ENCODE peak calls at places on chromosomes 4 and X, in nine cellular contexts. N is mammary epithelial cell, G is heart left ventricle, D is A549, P is IMR-90, V is RWPE2, T is endodermal cell, X is left ventricle myocardium inferior, Q is tibial artery. O is an unnamed sample.

GRCh38 chrX:30023451-30023850 is 191.9 kb upstream of the MAGEB2 start:
- DNase-seq in N (no peak), G (no peak), D (no peak), P (peak; percentile 31), V (no peak), T (no peak), X (no peak), Q (no peak), O (no peak)

GRCh38 chr4:170853422-170854021 is 763.8 kb upstream of the AADAT start:
- DNase-seq in N (peak; percentile 44), G (peak; percentile 19), D (peak; percentile 36), P (no peak), V (no peak), T (peak; percentile 86), X (peak; percentile 14), Q (peak; percentile 55), O (peak; percentile 32)

GRCh38 chr4:110059556-110060191 is 138.7 kb downstream of the ELOVL6 start:
- DNase-seq in N (no peak), G (no peak), D (peak; percentile 23), P (peak; percentile 13), V (no peak), T (no peak), X (no peak), Q (no peak), O (no peak)

GRCh38 chrX:39855748-39856129 is 242.0 kb downstream of the BCOR start:
- DNase-seq in N (peak; percentile 19), G (no peak), D (peak; percentile 12), P (peak; percentile 43), V (no peak), T (peak; percentile 76), X (no peak), Q (no peak), O (no peak)

GRCh38 chr4:104693601-104694201 is 199.0 kb upstream of the CXXC4 start:
- DNase-seq in N (peak; percentile 21), G (no peak), D (peak; percentile 23), P (peak; percentile 21), V (no peak), T (no peak), X (no peak), Q (no peak), O (no peak)

GRCh38 chr4:75985116-75985515 is 5.6 kb downstream of the SDAD1 start:
- DNase-seq in N (peak; percentile 93), G (no peak), D (no peak), P (peak; percentile 96), V (no peak), T (no peak), X (no peak), Q (no peak), O (no peak)

GRCh38 chr4:20318011-20318898 is 66.5 kb downstream of the SLIT2 start:
- DNase-seq in N (no peak), G (no peak), D (no peak), P (peak; percentile 32), V (no peak), T (no peak), X (no peak), Q (no peak), O (no peak)

GRCh38 chr4:127809173-127809800 is 27.2 kb downstream of the HSPA4L start:
- DNase-seq in N (no peak), G (no peak), D (peak; percentile 6), P (peak; percentile 29), V (no peak), T (peak; percentile 40), X (no peak), Q (no peak), O (no peak)

GRCh38 chr4:76219299-76220055 is 5.9 kb upstream of the SCARB2 start:
- DNase-seq in N (peak; percentile 61), G (no peak), D (peak; percentile 23), P (peak; percentile 62), V (no peak), T (no peak), X (no peak), Q (no peak), O (no peak)

GRCh38 chr4:3252831-3253641 is 4.1 kb downstream of the MSANTD1 start:
- DNase-seq in N (no peak), G (peak; percentile 20), D (no peak), P (no peak), V (peak; percentile 56), T (peak; percentile 43), X (peak; percentile 13), Q (peak; percentile 47), O (no peak)

GRCh38 chrX:7346021-7346420 is 198.1 kb upstream of the PUDP start:
- DNase-seq in N (no peak), G (no peak), D (no peak), P (peak; percentile 73), V (no peak), T (no peak), X (no peak), Q (no peak), O (no peak)

GRCh38 chr4:185472063-185472542 is 570 bp upstream of the CCDC110 start:
- DNase-seq in N (no peak), G (no peak), D (no peak), P (no peak), V (no peak), T (no peak), X (no peak), Q (no peak), O (no peak)
- H3K27ac ChIP-seq in N (no peak overlapping the region), G (no peak overlapping the region), D (peak overlapping the region; percentile 30), P (no peak overlapping the region), V (no peak overlapping the region), T (no peak overlapping the region), X (peak overlapping the region; percentile 66), Q (peak overlapping the region; percentile 84), O (no peak overlapping the region)

GRCh38 chr4:111519683-111520082 is 625.6 kb upstream of the FAM241A start:
- DNase-seq in N (no peak), G (no peak), D (no peak), P (no peak), V (no peak), T (no peak), X (no peak), Q (no peak), O (no peak)
- TF ChIP-seq CTCF in N (no peak), G (no peak), D (no peak), P (no peak), V (no peak), T (no peak), X (no peak), Q (no peak), O (no peak)

DNA sequence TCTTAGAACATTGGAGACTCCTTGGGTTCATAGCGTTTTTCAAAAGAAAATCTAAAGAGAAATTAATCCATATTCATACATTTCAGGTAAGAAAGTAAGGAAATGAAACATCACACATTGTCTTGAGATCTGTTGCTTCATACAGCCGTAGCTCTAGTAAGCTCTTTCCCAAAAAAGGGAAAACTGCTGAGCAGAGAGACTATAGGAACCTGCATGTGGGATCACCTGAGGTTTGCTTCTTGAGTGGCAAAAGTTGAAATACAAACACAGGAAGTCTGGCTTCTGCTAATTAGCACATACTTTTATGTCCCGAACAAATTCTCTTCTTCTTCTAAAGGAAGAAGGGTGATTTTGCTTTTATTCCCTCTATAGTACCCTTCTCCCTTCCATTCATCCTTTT is 57.7 kb downstream of the MRPL1 start:
- DNase-seq in N (no peak), G (no peak), D (no peak), P (no peak), V (no peak), T (no peak), X (no peak), Q (no peak), O (no peak)
- H3K27ac ChIP-seq in N (no peak overlapping the region), G (peak overlapping the region; percentile 69), D (peak overlapping the region; percentile 66), P (no peak overlapping the region), V (peak overlapping the region; percentile 95), T (no peak overlapping the region), X (peak overlapping the region; percentile 81), Q (no peak overlapping the region), O (peak overlapping the region; percentile 36)

GRCh38 chr4:174633399-174633798 is 111.1 kb upstream of the HPGD start:
- DNase-seq in N (no peak), G (no peak), D (no peak), P (no peak), V (no peak), T (no peak), X (no peak), Q (no peak), O (no peak)

GRCh38 chr4:174628206-174628605 is 105.9 kb upstream of the HPGD start:
- DNase-seq in N (no peak), G (no peak), D (no peak), P (no peak), V (no peak), T (no peak), X (no peak), Q (no peak), O (no peak)

GRCh38 chr4:174635732-174636131 is 113.4 kb upstream of the HPGD start:
- DNase-seq in N (no peak), G (no peak), D (no peak), P (no peak), V (no peak), T (no peak), X (no peak), Q (no peak), O (no peak)

GRCh38 chr4:174629265-174629664 is 107.0 kb upstream of the HPGD start:
- DNase-seq in N (peak; percentile 64), G (no peak), D (no peak), P (no peak), V (no peak), T (no peak), X (no peak), Q (no peak), O (no peak)

GRCh38 chr4:174631901-174632758 is 109.8 kb upstream of the HPGD start:
- DNase-seq in N (peak; percentile 24), G (no peak), D (peak; percentile 62), P (peak; percentile 23), V (no peak), T (no peak), X (no peak), Q (no peak), O (no peak)
- TF ChIP-seq CTCF in N (peak; percentile 81), G (peak; percentile 66), D (peak; percentile 78), P (peak; percentile 57), V (peak; percentile 93), T (peak; percentile 93), X (peak; percentile 75), Q (peak; percentile 76), O (peak; percentile 50)

O was measured in lung.